ENCODE peak calls at places on chromosomes 1 and 21, in six cellular contexts. V, S, D, N, J and M are unnamed samples.

GRCh38 chr21:31557421-31557955 is 102.0 kb upstream of the SOD1 start:
- DNase-seq in V (peak; percentile 21), S (no peak), D (peak; percentile 22), N (no peak), J (no peak), M (no peak)

GRCh38 chr21:31354604-31355443 is 10.8 kb upstream of the TIAM1 start:
- DNase-seq in V (peak; percentile 83), S (peak; percentile 31), D (peak; percentile 58), N (no peak), J (no peak), M (peak; percentile 67)

GRCh38 chr21:15625363-15625762 is 104.4 kb upstream of the USP25 start:
- DNase-seq in V (no peak), S (no peak), D (no peak), N (no peak), J (no peak), M (no peak)

GRCh38 chr1:90236493-90236892 is 241.6 kb downstream of the ZNF326 start:
- DNase-seq in V (no peak), S (no peak), D (no peak), N (no peak), J (no peak), M (no peak)

GRCh38 chr1:66266350-66266749 is 267.6 kb upstream of the SGIP1 start:
- DNase-seq in V (no peak), S (no peak), D (no peak), N (no peak), J (no peak), M (no peak)

GRCh38 chr1:206679738-206680211 is 4.9 kb upstream of the MAPKAPK2 start:
- DNase-seq in V (no peak), S (no peak), D (no peak), N (no peak), J (no peak), M (peak; percentile 73)

GRCh38 chr1:206540044-206540758 is 32.9 kb downstream of the RASSF5 start:
- DNase-seq in V (no peak), S (peak; percentile 74), D (no peak), N (no peak), J (no peak), M (no peak)

GRCh38 chr21:17828223-17828622 is 9.1 kb upstream of the C21orf91 start:
- DNase-seq in V (no peak), S (no peak), D (no peak), N (no peak), J (peak; percentile 19), M (no peak)

GRCh38 chr21:34846601-34847112 is 177.9 kb downstream of the CLIC6 start:
- DNase-seq in V (no peak), S (no peak), D (no peak), N (no peak), J (peak; percentile 42), M (no peak)

GRCh38 chr1:25131794-25132193 is 100.5 kb downstream of the SYF2 start:
- DNase-seq in V (no peak), S (no peak), D (no peak), N (no peak), J (no peak), M (no peak)

GRCh38 chr1:52601519-52601918 is 652 bp upstream of the GPX7 start:
- DNase-seq in V (no peak), S (no peak), D (no peak), N (no peak), J (no peak), M (no peak)

GRCh38 chr1:59238993-59239392 is 57.9 kb upstream of the FGGY start:
- DNase-seq in V (no peak), S (no peak), D (no peak), N (no peak), J (no peak), M (no peak)

GRCh38 chr1:39003464-39003752 is 12.3 kb downstream of the AKIRIN1 start:
- DNase-seq in V (no peak), S (no peak), D (no peak), N (no peak), J (no peak), M (no peak)

GRCh38 chr1:55214214-55214902 is 806 bp downstream of the USP24 start:
- DNase-seq in V (peak; percentile 41), S (peak; percentile 64), D (peak; percentile 38), N (peak; percentile 19), J (no peak), M (peak; percentile 64)

GRCh38 chr1:63328140-63328521 is 5.8 kb downstream of the FOXD3 start:
- DNase-seq in V (no peak), S (no peak), D (no peak), N (no peak), J (no peak), M (no peak)

GRCh38 chr1:41925712-41926111 is 7.0 kb upstream of the HIVEP3 start:
- DNase-seq in V (no peak), S (no peak), D (no peak), N (no peak), J (no peak), M (no peak)

GRCh38 chr1:238052496-238053266 is 162.0 kb upstream of the ZP4 start:
- DNase-seq in V (no peak), S (no peak), D (no peak), N (no peak), J (no peak), M (no peak)

GRCh38 chr1:101843160-101843559 is 153.6 kb downstream of the OLFM3 start:
- DNase-seq in V (no peak), S (no peak), D (no peak), N (no peak), J (no peak), M (no peak)

GRCh38 chr1:50505427-50505826 is 82.2 kb upstream of the DMRTA2 start:
- DNase-seq in V (no peak), S (no peak), D (no peak), N (no peak), J (no peak), M (no peak)